ENCODE peak calls at places on chromosomes 13 and 19, in nine cellular contexts. One of them, this sample, is unnamed.

GRCh38 chr13:104140557-104140956 is 1074.3 kb upstream of the SLC10A2 start:
- DNase-seq in T follicular helper cell: no peak
- DNase-seq in activated CD4-positive, alpha-beta T cell treated with anti-CD3 and anti-CD28 coated beads, Interleukin-2, amount 50 U/mL, for 48 hours: no peak
- DNase-seq in stimulated activated CD8-positive, alpha-beta memory T cell treated with anti-CD3 and anti-CD28 coated beads, Interleukin-7, amount 100 ng/mL, for 1 hour: no peak
- DNase-seq in iPS-NIHi11: no peak
- DNase-seq in mesenchymal stem cell: no peak
- DNase-seq in endothelial cell: no peak
- DNase-seq in naive thymus-derived CD4-positive, alpha-beta T cell: no peak
- DNase-seq in left ventricle myocardium superior: no peak
- DNase-seq in this sample: peak; percentile 64

GRCh38 chr19:34362679-34363069 is 2.3 kb upstream of the GPI start:
- DNase-seq in T follicular helper cell: no peak
- DNase-seq in activated CD4-positive, alpha-beta T cell treated with anti-CD3 and anti-CD28 coated beads, Interleukin-2, amount 50 U/mL, for 48 hours: no peak
- DNase-seq in stimulated activated CD8-positive, alpha-beta memory T cell treated with anti-CD3 and anti-CD28 coated beads, Interleukin-7, amount 100 ng/mL, for 1 hour: no peak
- DNase-seq in iPS-NIHi11: no peak
- DNase-seq in mesenchymal stem cell: no peak
- DNase-seq in endothelial cell: no peak
- DNase-seq in naive thymus-derived CD4-positive, alpha-beta T cell: no peak
- DNase-seq in left ventricle myocardium superior: no peak
- DNase-seq in this sample: no peak

GRCh38 chr13:41643502-41643901 is 186.2 kb downstream of the RGCC start:
- DNase-seq in T follicular helper cell: no peak
- DNase-seq in activated CD4-positive, alpha-beta T cell treated with anti-CD3 and anti-CD28 coated beads, Interleukin-2, amount 50 U/mL, for 48 hours: no peak
- DNase-seq in stimulated activated CD8-positive, alpha-beta memory T cell treated with anti-CD3 and anti-CD28 coated beads, Interleukin-7, amount 100 ng/mL, for 1 hour: no peak
- DNase-seq in iPS-NIHi11: no peak
- DNase-seq in mesenchymal stem cell: no peak
- DNase-seq in endothelial cell: no peak
- DNase-seq in naive thymus-derived CD4-positive, alpha-beta T cell: no peak
- DNase-seq in left ventricle myocardium superior: no peak
- DNase-seq in this sample: no peak

GRCh38 chr19:23512151-23512925 is 117.1 kb upstream of the ZNF91 start:
- DNase-seq in T follicular helper cell: no peak
- DNase-seq in activated CD4-positive, alpha-beta T cell treated with anti-CD3 and anti-CD28 coated beads, Interleukin-2, amount 50 U/mL, for 48 hours: no peak
- DNase-seq in stimulated activated CD8-positive, alpha-beta memory T cell treated with anti-CD3 and anti-CD28 coated beads, Interleukin-7, amount 100 ng/mL, for 1 hour: no peak
- DNase-seq in iPS-NIHi11: no peak
- DNase-seq in mesenchymal stem cell: no peak
- DNase-seq in endothelial cell: no peak
- DNase-seq in naive thymus-derived CD4-positive, alpha-beta T cell: no peak
- DNase-seq in left ventricle myocardium superior: no peak
- DNase-seq in this sample: no peak

GRCh38 chr19:364496-365287 is 20.1 kb upstream of the MIER2 start:
- DNase-seq in T follicular helper cell: no peak
- DNase-seq in activated CD4-positive, alpha-beta T cell treated with anti-CD3 and anti-CD28 coated beads, Interleukin-2, amount 50 U/mL, for 48 hours: no peak
- DNase-seq in stimulated activated CD8-positive, alpha-beta memory T cell treated with anti-CD3 and anti-CD28 coated beads, Interleukin-7, amount 100 ng/mL, for 1 hour: no peak
- DNase-seq in iPS-NIHi11: no peak
- DNase-seq in mesenchymal stem cell: no peak
- DNase-seq in endothelial cell: no peak
- DNase-seq in naive thymus-derived CD4-positive, alpha-beta T cell: no peak
- DNase-seq in left ventricle myocardium superior: no peak
- DNase-seq in this sample: no peak

GRCh38 chr19:6837525-6837924 is 49.9 kb upstream of the ADGRE1 start:
- DNase-seq in T follicular helper cell: no peak
- DNase-seq in activated CD4-positive, alpha-beta T cell treated with anti-CD3 and anti-CD28 coated beads, Interleukin-2, amount 50 U/mL, for 48 hours: no peak
- DNase-seq in stimulated activated CD8-positive, alpha-beta memory T cell treated with anti-CD3 and anti-CD28 coated beads, Interleukin-7, amount 100 ng/mL, for 1 hour: no peak
- DNase-seq in iPS-NIHi11: no peak
- DNase-seq in mesenchymal stem cell: no peak
- DNase-seq in endothelial cell: no peak
- DNase-seq in naive thymus-derived CD4-positive, alpha-beta T cell: no peak
- DNase-seq in left ventricle myocardium superior: no peak
- DNase-seq in this sample: no peak

GRCh38 chr19:3443840-3444694 is 36.3 kb downstream of the SMIM24 start:
- DNase-seq in T follicular helper cell: no peak
- DNase-seq in activated CD4-positive, alpha-beta T cell treated with anti-CD3 and anti-CD28 coated beads, Interleukin-2, amount 50 U/mL, for 48 hours: no peak
- DNase-seq in stimulated activated CD8-positive, alpha-beta memory T cell treated with anti-CD3 and anti-CD28 coated beads, Interleukin-7, amount 100 ng/mL, for 1 hour: no peak
- DNase-seq in iPS-NIHi11: peak; percentile 83
- DNase-seq in mesenchymal stem cell: peak; percentile 75
- DNase-seq in endothelial cell: peak; percentile 73
- DNase-seq in naive thymus-derived CD4-positive, alpha-beta T cell: no peak
- DNase-seq in left ventricle myocardium superior: peak; percentile 83
- DNase-seq in this sample: no peak

GRCh38 chr19:55365245-55365644 is 2.2 kb upstream of the GARIN5B start:
- DNase-seq in T follicular helper cell: no peak
- DNase-seq in activated CD4-positive, alpha-beta T cell treated with anti-CD3 and anti-CD28 coated beads, Interleukin-2, amount 50 U/mL, for 48 hours: no peak
- DNase-seq in stimulated activated CD8-positive, alpha-beta memory T cell treated with anti-CD3 and anti-CD28 coated beads, Interleukin-7, amount 100 ng/mL, for 1 hour: no peak
- DNase-seq in iPS-NIHi11: no peak
- DNase-seq in mesenchymal stem cell: no peak
- DNase-seq in endothelial cell: no peak
- DNase-seq in naive thymus-derived CD4-positive, alpha-beta T cell: no peak
- DNase-seq in left ventricle myocardium superior: no peak
- DNase-seq in this sample: no peak

GRCh38 chr19:35249848-35250711 is 1.3 kb downstream of the LSR start:
- DNase-seq in T follicular helper cell: no peak
- DNase-seq in activated CD4-positive, alpha-beta T cell treated with anti-CD3 and anti-CD28 coated beads, Interleukin-2, amount 50 U/mL, for 48 hours: no peak
- DNase-seq in stimulated activated CD8-positive, alpha-beta memory T cell treated with anti-CD3 and anti-CD28 coated beads, Interleukin-7, amount 100 ng/mL, for 1 hour: no peak
- DNase-seq in iPS-NIHi11: no peak
- DNase-seq in mesenchymal stem cell: no peak
- DNase-seq in endothelial cell: no peak
- DNase-seq in naive thymus-derived CD4-positive, alpha-beta T cell: no peak
- DNase-seq in left ventricle myocardium superior: no peak
- DNase-seq in this sample: no peak

GRCh38 chr19:31838163-31838798 is 489.0 kb upstream of the TSHZ3 start:
- DNase-seq in T follicular helper cell: no peak
- DNase-seq in activated CD4-positive, alpha-beta T cell treated with anti-CD3 and anti-CD28 coated beads, Interleukin-2, amount 50 U/mL, for 48 hours: no peak
- DNase-seq in stimulated activated CD8-positive, alpha-beta memory T cell treated with anti-CD3 and anti-CD28 coated beads, Interleukin-7, amount 100 ng/mL, for 1 hour: no peak
- DNase-seq in iPS-NIHi11: no peak
- DNase-seq in mesenchymal stem cell: no peak
- DNase-seq in endothelial cell: no peak
- DNase-seq in naive thymus-derived CD4-positive, alpha-beta T cell: no peak
- DNase-seq in left ventricle myocardium superior: no peak
- DNase-seq in this sample: peak; percentile 4

GRCh38 chr19:49847731-49848696 is 2.9 kb upstream of the PTOV1 start:
- DNase-seq in T follicular helper cell: no peak
- DNase-seq in activated CD4-positive, alpha-beta T cell treated with anti-CD3 and anti-CD28 coated beads, Interleukin-2, amount 50 U/mL, for 48 hours: no peak
- DNase-seq in stimulated activated CD8-positive, alpha-beta memory T cell treated with anti-CD3 and anti-CD28 coated beads, Interleukin-7, amount 100 ng/mL, for 1 hour: no peak
- DNase-seq in iPS-NIHi11: no peak
- DNase-seq in mesenchymal stem cell: peak; percentile 94
- DNase-seq in endothelial cell: no peak
- DNase-seq in naive thymus-derived CD4-positive, alpha-beta T cell: no peak
- DNase-seq in left ventricle myocardium superior: no peak
- DNase-seq in this sample: peak; percentile 91

GRCh38 chr19:355134-355533 is 10.5 kb upstream of the MIER2 start:
- DNase-seq in T follicular helper cell: no peak
- DNase-seq in activated CD4-positive, alpha-beta T cell treated with anti-CD3 and anti-CD28 coated beads, Interleukin-2, amount 50 U/mL, for 48 hours: no peak
- DNase-seq in stimulated activated CD8-positive, alpha-beta memory T cell treated with anti-CD3 and anti-CD28 coated beads, Interleukin-7, amount 100 ng/mL, for 1 hour: no peak
- DNase-seq in iPS-NIHi11: no peak
- DNase-seq in mesenchymal stem cell: no peak
- DNase-seq in endothelial cell: no peak
- DNase-seq in naive thymus-derived CD4-positive, alpha-beta T cell: no peak
- DNase-seq in left ventricle myocardium superior: no peak
- DNase-seq in this sample: no peak

GRCh38 chr19:46412983-46413261 is 442 bp downstream of the CCDC8 start:
- DNase-seq in T follicular helper cell: no peak
- DNase-seq in activated CD4-positive, alpha-beta T cell treated with anti-CD3 and anti-CD28 coated beads, Interleukin-2, amount 50 U/mL, for 48 hours: no peak
- DNase-seq in stimulated activated CD8-positive, alpha-beta memory T cell treated with anti-CD3 and anti-CD28 coated beads, Interleukin-7, amount 100 ng/mL, for 1 hour: no peak
- DNase-seq in iPS-NIHi11: no peak
- DNase-seq in mesenchymal stem cell: no peak
- DNase-seq in endothelial cell: no peak
- DNase-seq in naive thymus-derived CD4-positive, alpha-beta T cell: no peak
- DNase-seq in left ventricle myocardium superior: no peak
- DNase-seq in this sample: no peak

GRCh38 chr13:94345374-94346195 is 133.9 kb downstream of the DCT start:
- DNase-seq in T follicular helper cell: no peak
- DNase-seq in activated CD4-positive, alpha-beta T cell treated with anti-CD3 and anti-CD28 coated beads, Interleukin-2, amount 50 U/mL, for 48 hours: no peak
- DNase-seq in stimulated activated CD8-positive, alpha-beta memory T cell treated with anti-CD3 and anti-CD28 coated beads, Interleukin-7, amount 100 ng/mL, for 1 hour: no peak
- DNase-seq in iPS-NIHi11: no peak
- DNase-seq in mesenchymal stem cell: peak; percentile 32
- DNase-seq in endothelial cell: no peak
- DNase-seq in naive thymus-derived CD4-positive, alpha-beta T cell: peak; percentile 63
- DNase-seq in left ventricle myocardium superior: no peak
- DNase-seq in this sample: peak; percentile 28

GRCh38 chr13:59546178-59546577 is 617.5 kb downstream of the DIAPH3 start:
- DNase-seq in T follicular helper cell: no peak
- DNase-seq in activated CD4-positive, alpha-beta T cell treated with anti-CD3 and anti-CD28 coated beads, Interleukin-2, amount 50 U/mL, for 48 hours: no peak
- DNase-seq in stimulated activated CD8-positive, alpha-beta memory T cell treated with anti-CD3 and anti-CD28 coated beads, Interleukin-7, amount 100 ng/mL, for 1 hour: no peak
- DNase-seq in iPS-NIHi11: no peak
- DNase-seq in mesenchymal stem cell: no peak
- DNase-seq in endothelial cell: no peak
- DNase-seq in naive thymus-derived CD4-positive, alpha-beta T cell: no peak
- DNase-seq in left ventricle myocardium superior: no peak
- DNase-seq in this sample: no peak

GRCh38 chr19:3100331-3100730 is 6.2 kb downstream of the GNA11 start:
- DNase-seq in T follicular helper cell: no peak
- DNase-seq in activated CD4-positive, alpha-beta T cell treated with anti-CD3 and anti-CD28 coated beads, Interleukin-2, amount 50 U/mL, for 48 hours: no peak
- DNase-seq in stimulated activated CD8-positive, alpha-beta memory T cell treated with anti-CD3 and anti-CD28 coated beads, Interleukin-7, amount 100 ng/mL, for 1 hour: no peak
- DNase-seq in iPS-NIHi11: no peak
- DNase-seq in mesenchymal stem cell: no peak
- DNase-seq in endothelial cell: no peak
- DNase-seq in naive thymus-derived CD4-positive, alpha-beta T cell: no peak
- DNase-seq in left ventricle myocardium superior: no peak
- DNase-seq in this sample: no peak

This sample was measured in astrocyte.